ENCODE peak calls at places on chromosome 3, in six cellular contexts. I, W, X, N, S and T are unnamed samples. For H3K36me3, the result is how much of the 10 kb centered on the place peaks cover.

GRCh38 chr3:36714343-36714742 is 50.0 kb downstream of the DCLK3 start:
- DNase-seq in I (no peak), W (no peak), X (no peak), N (no peak), S (no peak), T (no peak)

GRCh38 chr3:179958143-179958542 is 78.6 kb downstream of the PEX5L start:
- DNase-seq in I (no peak), W (no peak), X (no peak), N (no peak), S (no peak), T (no peak)

GRCh38 chr3:135125171-135125801 is 330.2 kb downstream of the EPHB1 start:
- DNase-seq in I (no peak), W (peak), X (no peak), N (no peak), S (no peak), T (no peak)

GRCh38 chr3:182979103-182979697 is 1.1 kb downstream of the DCUN1D1 start:
- DNase-seq in I (no peak), W (no peak), X (no peak), N (no peak), S (no peak), T (no peak)

GRCh38 chr3:134542287-134542686 is 56.4 kb downstream of the CEP63 start:
- DNase-seq in I (no peak), W (no peak), X (no peak), N (no peak), S (no peak), T (no peak)

GRCh38 chr3:168165390-168166269 is 69.9 kb upstream of the GOLIM4 start:
- DNase-seq in I (peak), W (peak), X (peak), N (peak), S (peak), T (no peak)

GRCh38 chr3:183073839-183074615 is 25.3 kb downstream of the MCCC1 start:
- DNase-seq in I (no peak), W (no peak), X (no peak), N (no peak), S (no peak), T (no peak)

GRCh38 chr3:103052236-103052830 is 617.5 kb downstream of the ZPLD1 start:
- DNase-seq in I (peak), W (no peak), X (peak), N (no peak), S (no peak), T (no peak)

GRCh38 chr3:179666436-179667035 is 13.7 kb downstream of the USP13 start:
- DNase-seq in I (no peak), W (no peak), X (no peak), N (peak), S (peak), T (no peak)

GRCh38 chr3:159340877-159341500 is 539.1 kb downstream of the MFSD1 start:
- DNase-seq in I (no peak), W (no peak), X (no peak), N (no peak), S (no peak), T (no peak)

GRCh38 chr3:190117995-190118394 is 2.7 kb downstream of the P3H2 start:
- DNase-seq in I (no peak), W (no peak), X (no peak), N (no peak), S (no peak), T (no peak)

GRCh38 chr3:120113128-120114116 is 19.2 kb upstream of the GSK3B start:
- DNase-seq in I (no peak), W (no peak), X (no peak), N (peak), S (no peak), T (peak)

GRCh38 chr3:40129981-40130380 is 179.5 kb upstream of the EIF1B start:
- DNase-seq in I (no peak), W (no peak), X (no peak), N (no peak), S (no peak), T (no peak)

GRCh38 chr3:189652042-189652441 is 20.9 kb downstream of the TP63 start:
- DNase-seq in I (no peak), W (no peak), X (no peak), N (no peak), S (peak), T (no peak)

GRCh38 chr3:27758083-27758482 is 36.0 kb upstream of the EOMES start:
- DNase-seq in I (no peak), W (no peak), X (peak), N (no peak), S (no peak), T (no peak)

GRCh38 chr3:57559526-57559925 is 3.5 kb downstream of the PDE12 start:
- DNase-seq in I (no peak), W (no peak), X (no peak), N (no peak), S (no peak), T (no peak)

GRCh38 chr3:40841570-40842109 is 316.9 kb downstream of the ZNF621 start:
- DNase-seq in I (no peak), W (no peak), X (no peak), N (no peak), S (no peak), T (no peak)

GRCh38 chr3:43190682-43191081 is 84.8 kb upstream of the POMGNT2 start:
- DNase-seq in I (no peak), W (no peak), X (no peak), N (no peak), S (no peak), T (no peak)

GRCh38 chr3:39064646-39065045 is 12.8 kb downstream of the WDR48 start:
- DNase-seq in I (no peak), W (no peak), X (no peak), N (no peak), S (no peak), T (no peak)

GRCh38 chr3:129485681-129486056 is 42.8 kb upstream of the RHO start:
- DNase-seq in I (peak), W (no peak), X (peak), N (peak), S (no peak), T (peak)

GRCh38 chr3:66314455-66314854 is 93.7 kb downstream of the SLC25A26 start:
- DNase-seq in I (no peak), W (no peak), X (no peak), N (no peak), S (no peak), T (no peak)

GRCh38 chr3:81684739-81685395 is 76.6 kb downstream of the GBE1 start:
- DNase-seq in I (no peak), W (peak), X (no peak), N (no peak), S (no peak), T (no peak)

GRCh38 chr3:136283627-136284026 is 33.5 kb downstream of the PCCB start:
- DNase-seq in I (no peak), W (no peak), X (no peak), N (no peak), S (no peak), T (no peak)

GRCh38 chr3:67790043-67790442 is 135.6 kb upstream of the SUCLG2 start:
- DNase-seq in I (peak), W (peak), X (no peak), N (peak), S (peak), T (no peak)

GRCh38 chr3:46213201-46213600 is 5.1 kb upstream of the CCR1 start:
- DNase-seq in I (no peak), W (no peak), X (no peak), N (no peak), S (no peak), T (no peak)

GRCh38 chr3:178060406-178060805 is 475.8 kb upstream of the KCNMB2 start:
- DNase-seq in I (no peak), W (no peak), X (no peak), N (no peak), S (no peak), T (no peak)

GRCh38 chr3:170980399-170980798 is 46.1 kb downstream of the SLC2A2 start:
- DNase-seq in I (no peak), W (no peak), X (no peak), N (no peak), S (no peak), T (no peak)

GRCh38 chr3:127035672-127036071 is 52.8 kb downstream of the PLXNA1 start:
- DNase-seq in I (peak), W (no peak), X (peak), N (peak), S (no peak), T (no peak)
- H3K36me3 ChIP-seq in I (under half), W (under half), X (under half), N (under half), S (under half), T (under half)

DNA sequence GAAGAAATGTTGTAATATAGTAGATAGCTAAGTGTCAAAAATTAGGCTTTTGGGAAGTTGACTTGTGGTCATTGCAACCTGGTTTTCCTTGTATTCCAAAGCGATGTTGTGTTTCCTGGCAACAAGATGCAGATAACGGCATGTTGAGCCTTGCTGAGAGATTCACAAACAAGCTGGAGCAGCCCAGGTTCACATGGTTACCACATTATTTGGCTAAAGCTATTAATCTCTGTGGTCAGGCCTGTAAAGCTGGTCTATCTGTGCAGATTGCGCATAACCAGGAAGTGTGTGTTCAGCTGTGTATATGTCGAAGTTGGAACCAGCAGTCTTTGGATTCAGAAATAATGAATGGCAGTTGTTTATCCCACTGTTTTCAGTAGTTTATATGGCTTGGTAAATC is 6.6 kb downstream of the TIPARP start:
- DNase-seq in I (peak), W (no peak), X (no peak), N (peak), S (peak), T (no peak)
- TF ChIP-seq EP300 in I (no peak), W (no peak), X (no peak), N (no peak), S (no peak), T (no peak)

GRCh38 chr3:9883676-9884554 is 3.9 kb upstream of the CIDEC start:
- DNase-seq in I (no peak), W (no peak), X (no peak), N (no peak), S (no peak), T (no peak)

GRCh38 chr3:9878700-9879099 is 1.4 kb downstream of the CIDEC start:
- DNase-seq in I (peak), W (no peak), X (no peak), N (peak), S (no peak), T (no peak)

GRCh38 chr3:9881440-9881839 is 1.4 kb upstream of the CIDEC start:
- DNase-seq in I (no peak), W (no peak), X (no peak), N (no peak), S (no peak), T (no peak)

GRCh38 chr3:9876991-9877390 is 3.1 kb downstream of the CIDEC start:
- DNase-seq in I (no peak), W (no peak), X (no peak), N (no peak), S (no peak), T (no peak)

DNA sequence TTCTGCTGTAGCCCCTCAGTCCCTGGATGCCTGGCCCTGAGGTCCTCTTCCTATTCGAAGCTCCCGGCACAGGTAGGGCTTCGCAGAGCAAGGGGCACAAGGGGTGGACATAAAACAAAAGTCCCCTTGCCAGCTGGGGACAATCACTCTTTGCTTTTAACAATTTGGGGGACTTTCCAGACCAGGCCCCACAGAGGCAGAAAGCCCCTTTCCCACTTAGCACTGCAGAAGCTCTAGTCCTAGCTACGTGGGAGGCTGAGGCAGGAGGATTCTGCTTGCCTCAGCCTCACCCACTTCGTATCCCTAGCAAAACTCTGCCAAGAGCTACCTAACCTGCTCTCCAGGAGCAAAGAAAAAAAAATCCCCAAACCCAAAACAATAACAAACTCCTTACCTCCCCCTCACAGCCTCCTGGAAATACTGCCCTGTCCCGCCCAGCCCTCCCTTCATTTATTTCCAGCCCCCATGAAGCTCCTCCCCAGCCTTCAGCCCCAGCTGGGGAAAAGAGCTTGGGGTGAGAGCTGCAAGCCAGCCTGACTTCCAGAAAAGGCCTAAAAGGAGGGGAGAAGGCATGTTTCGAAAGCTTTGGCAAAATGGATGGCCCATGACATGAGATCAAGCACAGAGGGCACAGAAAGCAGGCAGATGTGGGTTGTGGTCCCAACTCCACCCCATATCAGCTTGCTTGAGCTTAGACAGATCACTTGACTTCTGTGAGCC is at the start of gene CIDEC:
- DNase-seq in I (no peak), W (no peak), X (no peak), N (no peak), S (no peak), T (no peak)
- H3K36me3 ChIP-seq in I (under half), W (under half), X (under half), N (under half), S (under half), T (under half)

GRCh38 chr3:11465744-11466611 is 177.7 kb downstream of the VGLL4 start:
- DNase-seq in I (no peak), W (no peak), X (no peak), N (no peak), S (peak), T (no peak)
- TF ChIP-seq EP300 in I (peak), W (no peak), X (peak), N (peak), S (peak), T (peak)

GRCh38 chr3:194642769-194643168 is 9.6 kb upstream of the TMEM44 start:
- DNase-seq in I (no peak), W (no peak), X (no peak), N (no peak), S (no peak), T (no peak)
- H3K36me3 ChIP-seq in I (under half), W (half or more), X (half or more), N (under half), S (half or more), T (half or more)